ENCODE peak calls at places on chromosomes 2 and 18, in six cellular contexts. P, W, Y, Z, R and C are unnamed samples.
A peak's percentile ranks its signal among the peaks of the same experiment; 100 is the strongest.

GRCh38 chr18:7945882-7946281 is 378.8 kb downstream of the PTPRM start:
- DNase-seq in P (no peak), W (no peak), R (no peak), Z (peak; percentile 33), Y (no peak), C (no peak)

GRCh38 chr2:15348028-15348427 is 213.1 kb downstream of the NBAS start:
- DNase-seq in W (no peak), P (no peak), Y (no peak), Z (no peak), R (no peak), C (no peak)

GRCh38 chr2:71600572-71600971 is 147.2 kb downstream of the DYSF start:
- DNase-seq in Y (no peak), W (no peak), R (no peak), Z (no peak), P (no peak), C (no peak)

GRCh38 chr2:20671736-20672080 is 4.8 kb downstream of the GDF7 start:
- DNase-seq in W (no peak), Z (no peak), P (no peak), R (no peak), Y (no peak), C (no peak)

GRCh38 chr18:64639536-64639935 is 490.6 kb upstream of the LINC00305 start:
- DNase-seq in W (no peak), Y (no peak), P (no peak), R (no peak), Z (no peak), C (no peak)

GRCh38 chr2:157361526-157361925 is 35.9 kb upstream of the ERMN start:
- DNase-seq in W (no peak), R (no peak), Z (no peak), P (no peak), Y (no peak), C (no peak)

GRCh38 chr2:85468704-85469349 is 50.3 kb downstream of the SH2D6 start:
- DNase-seq in Z (peak; percentile 97), Y (peak; percentile 67), R (no peak), P (peak; percentile 75), W (peak; percentile 21), C (no peak)

GRCh38 chr2:20674974-20675679 is 8.2 kb downstream of the GDF7 start:
- DNase-seq in W (no peak), Z (peak; percentile 44), Y (no peak), P (no peak), R (no peak), C (no peak)

GRCh38 chr2:234373060-234373459 is 123.8 kb downstream of the ARL4C start:
- DNase-seq in Y (no peak), R (no peak), W (no peak), Z (no peak), P (no peak), C (no peak)

GRCh38 chr2:155546715-155547555 is 785.6 kb downstream of the NR4A2 start:
- DNase-seq in P (no peak), Z (no peak), W (no peak), R (no peak), Y (no peak), C (no peak)

GRCh38 chr18:9943311-9943710 is 29.5 kb downstream of the VAPA start:
- DNase-seq in Y (no peak), P (no peak), W (no peak), Z (no peak), R (no peak), C (no peak)

GRCh38 chr2:27735263-27735904 is 36.1 kb upstream of the MRPL33 start:
- DNase-seq in R (no peak), Z (no peak), W (peak; percentile 47), Y (peak; percentile 75), P (no peak), C (peak; percentile 76)
- TF ChIP-seq ATF3 in R (no peak), Z (no peak), W (no peak), Y (no peak), P (no peak), C (no peak)

GRCh38 chr2:125167820-125168219 is 1142.7 kb downstream of the CNTNAP5 start:
- DNase-seq in Y (no peak), P (no peak), W (no peak), R (no peak), Z (no peak), C (no peak)

GRCh38 chr2:125169764-125170146 is 1144.7 kb downstream of the CNTNAP5 start:
- DNase-seq in P (no peak), Y (no peak), W (no peak), Z (no peak), R (no peak), C (no peak)

GRCh38 chr2:125168442-125168841 is 1143.4 kb downstream of the CNTNAP5 start:
- DNase-seq in R (no peak), Z (no peak), P (no peak), Y (no peak), W (no peak), C (no peak)

GRCh38 chr2:125167152-125167551 is 1142.1 kb downstream of the CNTNAP5 start:
- DNase-seq in Z (no peak), R (no peak), P (no peak), Y (no peak), W (no peak), C (no peak)

GRCh38 chr2:125169022-125169763 is 1144.1 kb downstream of the CNTNAP5 start:
- DNase-seq in W (no peak), Y (no peak), Z (no peak), P (no peak), R (no peak), C (no peak)
- TF ChIP-seq ATF3 in W (no peak), Y (no peak), Z (no peak), P (no peak), R (no peak), C (no peak)

GRCh38 chr2:198273670-198274069 is 469.3 kb downstream of the PLCL1 start:
- DNase-seq in Z (no peak), R (no peak), P (no peak), Y (no peak), W (no peak), C (no peak)
- TF ChIP-seq ATF3 in Z (no peak), R (no peak), P (no peak), Y (no peak), W (no peak), C (no peak)

GRCh38 chr2:194464964-194465638 is 1191.9 kb upstream of the SLC39A10 start:
- DNase-seq in P (no peak), Z (no peak), W (no peak), Y (no peak), R (no peak), C (no peak)
- TF ChIP-seq ATF3 in P (no peak), Z (no peak), W (no peak), Y (no peak), R (no peak), C (no peak)

GRCh38 chr2:96359866-96360265 is 24.3 kb downstream of the NCAPH start:
- DNase-seq in W (no peak), R (no peak), Z (no peak), P (no peak), Y (no peak), C (no peak)

GRCh38 chr2:96361751-96362150 is 26.2 kb downstream of the NCAPH start:
- DNase-seq in Z (no peak), W (no peak), P (no peak), R (no peak), Y (no peak), C (no peak)

GRCh38 chr2:96356889-96357288 is 21.3 kb downstream of the NCAPH start:
- DNase-seq in Y (no peak), Z (no peak), W (no peak), P (no peak), R (no peak), C (no peak)

GRCh38 chr2:96354492-96354891 is 18.9 kb downstream of the NCAPH start:
- DNase-seq in Y (no peak), P (no peak), Z (no peak), W (no peak), R (no peak), C (no peak)

GRCh38 chr2:96359310-96359709 is 23.7 kb downstream of the NCAPH start:
- DNase-seq in Y (no peak), P (no peak), W (no peak), Z (no peak), R (no peak), C (no peak)
- TF ChIP-seq ATF3 in Y (no peak), P (no peak), W (no peak), Z (no peak), R (no peak), C (no peak)

DNA sequence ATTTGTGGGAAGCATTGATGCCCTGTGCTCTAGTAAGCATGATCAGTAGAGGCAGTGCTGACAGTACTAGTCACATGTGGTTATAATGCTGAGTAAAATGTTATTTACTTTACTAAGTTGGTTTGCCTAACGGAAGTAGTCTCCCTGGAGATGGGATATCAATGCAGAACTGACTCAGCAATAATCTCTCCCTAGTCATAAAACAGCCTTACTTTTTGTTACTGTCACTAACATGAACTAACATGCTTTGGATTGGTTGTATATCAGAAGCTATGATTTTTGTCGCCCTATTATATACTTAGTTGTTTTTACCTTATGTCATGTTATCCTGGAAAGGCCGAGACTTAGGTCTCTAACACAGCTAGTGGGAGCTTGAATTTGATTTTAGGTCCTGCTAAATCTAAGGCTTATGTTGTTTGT is 166.6 kb downstream of the MCFD2 start:
- DNase-seq in P (no peak), W (no peak), Y (peak; percentile 14), R (no peak), Z (peak; percentile 73), C (no peak)
- TF ChIP-seq ATF3 in P (no peak), W (no peak), Y (no peak), R (no peak), Z (no peak), C (no peak)

DNA sequence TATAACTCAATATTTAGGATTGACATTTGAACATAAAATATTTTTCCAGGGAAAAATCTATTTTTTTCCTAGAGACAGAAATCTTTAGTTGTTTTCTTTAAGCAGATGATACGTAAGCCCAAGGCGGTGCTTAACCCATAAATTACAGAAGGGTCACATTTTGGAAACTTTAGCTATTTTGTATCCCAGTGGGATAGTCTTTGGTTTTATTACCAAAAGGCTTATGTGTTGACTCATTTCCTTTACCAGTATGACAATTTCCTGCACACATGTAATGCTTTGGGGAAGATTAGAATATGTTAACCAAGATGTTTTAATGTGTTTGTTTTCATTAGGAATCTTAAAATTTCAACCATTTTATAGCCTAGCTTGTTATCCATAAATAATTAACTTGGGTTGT is 24.8 kb downstream of the DYNC1I2 start:
- DNase-seq in P (no peak), Y (no peak), Z (no peak), W (no peak), R (no peak), C (no peak)
- TF ChIP-seq ATF3 in P (no peak), Y (no peak), Z (no peak), W (no peak), R (no peak), C (no peak)

GRCh38 chr2:161206491-161207032 is 46.3 kb downstream of the TANK start:
- DNase-seq in Z (no peak), P (no peak), Y (no peak), W (no peak), R (no peak), C (no peak)
- TF ChIP-seq ATF3 in Z (no peak), P (no peak), Y (no peak), W (no peak), R (no peak), C (no peak)

GRCh38 chr18:78790960-78791359 is 188.7 kb upstream of the SALL3 start:
- DNase-seq in Z (no peak), W (no peak), P (no peak), Y (no peak), R (no peak), C (no peak)
- TF ChIP-seq ATF3 in Z (no peak), W (no peak), P (no peak), Y (no peak), R (no peak), C (no peak)